ENCODE peak calls at places on chromosome 1, in four cellular contexts. Y is breast epithelium, U is SJSA1, F is tibial nerve. O is an unnamed sample.

GRCh38 chr1:42013881-42014470 is 95.3 kb upstream of the HIVEP3 start:
- DNase-seq in Y (no peak), F (no peak), U (no peak), O (no peak)

GRCh38 chr1:215888159-215888558 is 321.1 kb downstream of the KCTD3 start:
- DNase-seq in U (no peak), Y (no peak), F (no peak), O (no peak)

GRCh38 chr1:184299076-184299790 is 87.6 kb upstream of the C1orf21 start:
- DNase-seq in F (no peak), Y (no peak), U (peak; percentile 76), O (no peak)

GRCh38 chr1:110475358-110476027 is 24.5 kb downstream of the PROK1 start:
- DNase-seq in F (no peak), Y (no peak), U (no peak), O (no peak)

GRCh38 chr1:213281610-213282316 is 230.7 kb downstream of the RPS6KC1 start:
- DNase-seq in Y (no peak), F (no peak), U (no peak), O (no peak)

GRCh38 chr1:192225713-192226112 is 67.5 kb downstream of the RGS18 start:
- DNase-seq in Y (no peak), U (no peak), F (no peak), O (no peak)

GRCh38 chr1:115976062-115976899 is at the start of gene SLC22A15:
- DNase-seq in U (peak; percentile 63), Y (no peak), F (peak; percentile 19), O (peak; percentile 87)

GRCh38 chr1:160625725-160626498 is 20.9 kb downstream of the SLAMF1 start:
- DNase-seq in F (no peak), U (no peak), Y (no peak), O (no peak)

GRCh38 chr1:87977145-87977544 is 648.5 kb downstream of the LMO4 start:
- DNase-seq in F (no peak), Y (no peak), U (no peak), O (no peak)

GRCh38 chr1:63787875-63788274 is 14.1 kb downstream of the ROR1 start:
- DNase-seq in U (no peak), F (no peak), Y (no peak), O (no peak)

GRCh38 chr1:63782982-63783381 is 9.2 kb downstream of the ROR1 start:
- DNase-seq in Y (no peak), U (no peak), F (no peak), O (no peak)

GRCh38 chr1:63780541-63780940 is 6.7 kb downstream of the ROR1 start:
- DNase-seq in F (no peak), U (no peak), Y (no peak), O (no peak)

GRCh38 chr1:63784083-63784482 is 10.3 kb downstream of the ROR1 start:
- DNase-seq in U (no peak), F (no peak), Y (no peak), O (no peak)

DNA sequence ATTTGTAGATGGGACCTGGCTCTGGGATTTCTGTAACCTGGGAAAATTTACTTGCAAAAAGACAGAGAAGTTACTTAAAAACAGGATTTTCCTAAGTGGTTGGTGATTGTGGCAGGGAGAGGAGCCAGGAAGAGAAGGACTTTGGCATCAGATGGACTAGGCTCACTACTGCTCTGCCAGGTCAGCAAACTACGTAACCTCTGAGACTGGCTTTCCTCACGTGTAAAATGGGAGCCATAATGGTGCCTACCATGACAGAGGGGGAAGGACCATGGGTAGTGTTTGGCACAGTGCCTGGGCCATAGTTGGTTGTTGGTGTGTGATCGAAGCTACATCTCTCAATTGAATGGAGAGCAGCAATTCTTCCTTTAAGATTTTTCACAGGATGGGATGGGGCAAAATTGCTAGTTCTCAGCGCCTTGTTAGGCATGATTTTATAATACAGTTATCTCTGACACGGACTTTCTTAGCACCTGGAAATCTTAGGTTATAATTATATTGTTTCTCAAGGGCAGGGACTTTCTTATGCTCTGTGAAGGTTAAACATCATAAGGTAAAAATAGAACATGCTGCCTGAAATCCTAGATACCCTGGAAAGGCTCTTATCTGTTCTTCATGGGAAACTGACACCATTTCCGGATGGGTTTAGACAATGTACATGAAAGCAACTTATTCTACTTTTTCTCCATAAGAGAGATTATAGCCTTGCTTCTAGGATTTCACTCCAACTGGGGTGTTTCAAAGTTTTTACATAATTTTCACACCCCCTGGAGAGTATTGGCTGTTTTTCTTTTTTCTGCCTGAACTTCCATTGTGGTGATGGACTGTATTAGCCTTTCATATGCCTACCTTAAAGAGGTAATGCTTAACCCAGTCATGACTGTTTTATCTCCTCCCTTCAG is 10.9 kb downstream of the ROR1 start:
- DNase-seq in U (no peak), F (no peak), Y (no peak), O (no peak)
- H3K4me1 ChIP-seq in U (peaks cover 9% of the 10 kb centered on the region), F (no peaks in the 10 kb centered on the region), Y (no peaks in the 10 kb centered on the region), O (peaks cover 2% of the 10 kb centered on the region)

GRCh38 chr1:15150376-15150775 is 3.2 kb upstream of the TMEM51 start:
- DNase-seq in U (no peak), F (no peak), Y (no peak), O (no peak)

GRCh38 chr1:15152318-15153183 is 996 bp upstream of the TMEM51 start:
- DNase-seq in F (peak; percentile 50), U (peak; percentile 89), Y (peak; percentile 84), O (peak; percentile 86)

GRCh38 chr1:15151871-15152270 is 1.7 kb upstream of the TMEM51 start:
- DNase-seq in F (no peak), Y (no peak), U (no peak), O (no peak)

GRCh38 chr1:15153184-15153841 is at the start of gene TMEM51:
- DNase-seq in F (no peak), U (peak; percentile 81), Y (no peak), O (peak; percentile 74)

GRCh38 chr1:15151377-15151806 is 2.2 kb upstream of the TMEM51 start:
- DNase-seq in U (no peak), Y (no peak), F (no peak), O (no peak)
- H3K4me1 ChIP-seq in U (peaks cover 29% of the 10 kb centered on the region), Y (no peaks in the 10 kb centered on the region), F (peaks cover 5% of the 10 kb centered on the region), O (peaks cover 44% of the 10 kb centered on the region)

GRCh38 chr1:151369621-151370048 is 2.9 kb downstream of the SELENBP1 start:
- DNase-seq in Y (no peak), U (no peak), F (no peak), O (no peak)
- H3K4me1 ChIP-seq in Y (peaks cover 9% of the 10 kb centered on the region), U (peaks cover 17% of the 10 kb centered on the region), F (peaks cover 40% of the 10 kb centered on the region), O (peaks cover 38% of the 10 kb centered on the region)

DNA sequence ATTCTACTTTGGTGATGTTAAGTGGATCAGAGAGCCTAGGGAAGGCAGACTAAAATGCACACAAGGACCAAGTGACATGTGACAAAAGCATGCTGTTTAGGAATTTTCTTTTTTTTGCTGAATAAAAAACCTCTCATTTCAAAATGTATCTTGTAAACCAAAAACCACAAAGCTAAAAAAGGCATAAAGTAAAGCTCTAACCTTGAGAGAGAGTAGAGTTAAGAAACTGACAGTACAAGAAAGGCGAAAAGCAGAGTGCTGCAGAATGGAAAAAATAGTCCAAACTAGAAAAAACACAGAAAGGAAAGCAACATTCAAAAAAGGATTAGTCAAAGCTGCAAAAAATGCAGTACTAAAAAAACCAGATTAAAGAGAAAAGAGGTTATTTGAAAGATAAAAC is 76.5 kb downstream of the EPS15 start:
- DNase-seq in U (no peak), F (no peak), Y (no peak), O (no peak)
- H3K4me1 ChIP-seq in U (peaks cover 30% of the 10 kb centered on the region), F (peaks cover 6% of the 10 kb centered on the region), Y (no peaks in the 10 kb centered on the region), O (peaks cover 2% of the 10 kb centered on the region)

GRCh38 chr1:201024251-201024998 is 911 bp upstream of the KIF21B start:
- DNase-seq in F (no peak), U (no peak), Y (no peak), O (no peak)
- H3K4me1 ChIP-seq in F (peaks cover 35% of the 10 kb centered on the region), U (peaks cover 26% of the 10 kb centered on the region), Y (no peaks in the 10 kb centered on the region), O (peaks cover 35% of the 10 kb centered on the region)

GRCh38 chr1:197771388-197771787 is 3.9 kb downstream of the DENND1B start:
- DNase-seq in Y (no peak), F (no peak), U (no peak), O (no peak)

GRCh38 chr1:197773856-197774255 is 1.4 kb downstream of the DENND1B start:
- DNase-seq in Y (no peak), U (no peak), F (no peak), O (no peak)

GRCh38 chr1:197768014-197768413 is 7.3 kb downstream of the DENND1B start:
- DNase-seq in Y (no peak), F (no peak), U (no peak), O (no peak)

GRCh38 chr1:197771904-197772561 is 3.2 kb downstream of the DENND1B start:
- DNase-seq in Y (no peak), U (no peak), F (no peak), O (no peak)

DNA sequence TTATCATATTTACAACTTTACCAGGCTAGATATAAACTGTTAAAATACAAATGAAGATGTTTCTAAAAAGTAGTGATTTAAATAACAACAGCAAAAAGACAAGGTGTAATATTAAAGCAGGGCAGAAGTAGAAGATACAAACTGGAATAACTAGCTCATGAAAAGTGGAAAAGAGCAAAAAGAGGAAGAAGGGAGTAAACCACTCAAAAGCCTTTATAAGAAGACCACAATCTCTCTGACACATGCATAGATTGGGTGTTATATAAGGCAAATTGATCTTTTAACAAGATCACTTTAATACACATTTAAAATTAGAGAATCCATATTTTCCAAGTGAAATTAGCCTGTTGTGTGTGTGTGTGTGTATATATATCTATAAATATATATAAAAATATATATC is 5.0 kb downstream of the DENND1B start:
- DNase-seq in U (no peak), F (no peak), Y (no peak), O (no peak)
- H3K4me1 ChIP-seq in U (peaks cover 14% of the 10 kb centered on the region), F (peaks cover 7% of the 10 kb centered on the region), Y (peaks cover 5% of the 10 kb centered on the region), O (peaks cover 37% of the 10 kb centered on the region)

GRCh38 chr1:228085287-228085926 is 2.9 kb downstream of the ARF1 start:
- DNase-seq in F (no peak), U (no peak), Y (no peak), O (no peak)

GRCh38 chr1:228084325-228084724 is 1.8 kb downstream of the ARF1 start:
- DNase-seq in U (peak; percentile 42), F (no peak), Y (no peak), O (no peak)

GRCh38 chr1:228082975-228083870 is 715 bp downstream of the ARF1 start:
- DNase-seq in U (peak; percentile 33), Y (no peak), F (peak; percentile 37), O (peak; percentile 84)

GRCh38 chr1:228083871-228084278 is 1.4 kb downstream of the ARF1 start:
- DNase-seq in U (peak; percentile 36), F (no peak), Y (no peak), O (no peak)

DNA sequence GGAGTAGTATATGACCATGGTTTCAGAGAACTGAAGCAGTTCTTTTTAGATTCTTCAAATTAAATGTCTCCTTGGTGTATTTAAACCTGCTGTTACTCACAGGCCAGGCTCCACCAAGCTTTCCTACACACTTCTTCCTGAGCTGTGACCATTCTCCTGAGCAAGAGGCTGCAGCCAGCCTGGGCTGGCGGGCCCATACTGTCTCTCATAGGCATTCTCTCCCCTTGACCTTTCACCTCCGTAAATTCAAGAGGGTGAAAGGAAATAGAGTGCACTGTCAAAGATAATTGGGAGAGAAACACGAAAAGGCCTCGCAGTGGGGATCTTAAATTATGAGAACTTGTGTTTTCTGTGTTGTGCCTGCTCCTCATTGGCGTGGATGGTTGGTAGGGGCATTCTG is 2.3 kb downstream of the ARF1 start:
- DNase-seq in Y (no peak), U (no peak), F (no peak), O (no peak)
- H3K4me1 ChIP-seq in Y (peaks cover 50% of the 10 kb centered on the region), U (peaks cover 63% of the 10 kb centered on the region), F (peaks cover 69% of the 10 kb centered on the region), O (peaks cover 76% of the 10 kb centered on the region)